ENCODE peak calls at places on chromosomes 7 and 10, in five cellular contexts. Y, L, H, B and Q are unnamed samples.

GRCh38 chr7:143487566-143487965 is 9.9 kb downstream of the TAS2R41 start:
- DNase-seq in Y (no peak), L (no peak), H (peak), B (no peak), Q (no peak)

GRCh38 chr7:19852192-19852591 is 78.8 kb upstream of the TMEM196 start:
- DNase-seq in Y (no peak), L (no peak), H (no peak), B (no peak), Q (no peak)

GRCh38 chr10:52318136-52318810 is 4.2 kb downstream of the DKK1 start:
- DNase-seq in Y (no peak), L (no peak), H (peak), B (no peak), Q (no peak)

GRCh38 chr10:28879875-28880381 is 202.6 kb downstream of the BAMBI start:
- DNase-seq in Y (no peak), L (no peak), H (peak), B (no peak), Q (no peak)

GRCh38 chr10:77504870-77505257 is 132.7 kb downstream of the KCNMA1 start:
- DNase-seq in Y (no peak), L (no peak), H (peak), B (peak), Q (no peak)

GRCh38 chr7:108016841-108017775 is 14.1 kb upstream of the LAMB1 start:
- DNase-seq in Y (no peak), L (no peak), H (no peak), B (no peak), Q (no peak)

GRCh38 chr7:126140858-126141491 is 1111.8 kb downstream of the GRM8 start:
- DNase-seq in Y (no peak), L (no peak), H (no peak), B (no peak), Q (no peak)

GRCh38 chr7:96949766-96950165 is 55.6 kb upstream of the DLX6 start:
- DNase-seq in Y (no peak), L (no peak), H (no peak), B (no peak), Q (no peak)

GRCh38 chr7:116802784-116803183 is 59.6 kb upstream of the CAPZA2 start:
- DNase-seq in Y (no peak), L (peak), H (peak), B (peak), Q (no peak)

GRCh38 chr7:50653116-50653854 is 88.1 kb upstream of the DDC start:
- DNase-seq in Y (no peak), L (no peak), H (peak), B (no peak), Q (peak)

GRCh38 chr10:24706479-24707118 is 17.1 kb downstream of the ARHGAP21 start:
- DNase-seq in Y (no peak), L (no peak), H (peak), B (peak), Q (no peak)

GRCh38 chr7:1086588-1087461 is 1.1 kb upstream of the GPER1 start:
- DNase-seq in Y (peak), L (peak), H (peak), B (peak), Q (peak)

GRCh38 chr7:107224858-107225257 is 56.1 kb downstream of the HBP1 start:
- DNase-seq in Y (no peak), L (no peak), H (no peak), B (no peak), Q (no peak)

GRCh38 chr10:12726971-12727831 is 274.3 kb downstream of the CCDC3 start:
- DNase-seq in Y (no peak), L (no peak), H (peak), B (no peak), Q (no peak)

GRCh38 chr7:8115547-8116402 is 146.2 kb downstream of the ICA1 start:
- DNase-seq in Y (no peak), L (no peak), H (no peak), B (no peak), Q (no peak)

GRCh38 chr7:109694122-109694521 is 1124.4 kb downstream of the DNAJB9 start:
- DNase-seq in Y (no peak), L (no peak), H (no peak), B (no peak), Q (no peak)
- H2BK12ac ChIP-seq in Y (no peak), L (no peak), H (no peak), B (no peak), Q (no peak)

GRCh38 chr10:102628451-102628911 is 15.8 kb upstream of the TRIM8 start:
- DNase-seq in Y (no peak), L (no peak), H (peak), B (peak), Q (no peak)
- H2BK5ac ChIP-seq in Y (no peak), L (peak), H (peak), B (peak), Q (peak)

DNA sequence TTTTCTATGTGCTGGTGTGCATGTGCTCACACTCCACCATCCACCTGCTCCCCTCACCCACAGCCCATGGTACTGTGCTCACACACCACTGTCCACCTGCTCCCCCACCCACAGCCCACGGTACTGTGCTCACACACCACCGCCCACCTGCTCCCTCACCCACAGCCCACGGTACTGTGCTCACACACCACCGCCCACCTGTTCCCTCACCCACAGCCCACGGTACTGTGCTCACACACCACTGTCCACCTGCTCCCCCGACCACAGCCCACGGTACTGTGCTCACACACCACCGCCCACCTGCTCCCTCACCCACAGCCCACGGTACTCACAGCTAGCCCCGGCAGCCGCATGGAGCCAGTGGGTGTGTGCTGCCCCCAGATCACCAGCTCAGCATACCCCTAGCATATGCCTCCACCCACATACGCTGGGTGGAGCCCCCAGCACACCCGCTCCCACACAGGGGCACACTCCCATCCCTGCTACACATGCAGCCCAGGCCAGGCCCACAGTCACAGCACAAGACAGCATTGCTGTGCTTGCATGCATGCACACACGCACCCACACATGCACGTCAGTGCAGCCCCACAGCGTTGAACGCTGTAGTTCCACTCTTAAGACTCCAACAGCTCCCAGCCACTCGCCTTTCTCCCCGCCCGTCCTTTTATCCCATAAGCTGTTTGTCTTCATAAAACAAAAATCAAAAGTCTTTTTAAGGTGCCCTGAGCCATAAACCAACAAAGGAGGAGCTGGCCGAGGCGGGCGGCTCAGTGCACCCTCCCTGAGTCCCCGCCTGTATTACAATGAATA is 62.1 kb downstream of the PAX2 start:
- DNase-seq in Y (no peak), L (no peak), H (no peak), B (no peak), Q (no peak)
- H2BK12ac ChIP-seq in Y (no peak), L (peak), H (no peak), B (no peak), Q (no peak)

GRCh38 chr10:114685456-114685855 is 27.4 kb upstream of the ABLIM1 start:
- DNase-seq in Y (no peak), L (no peak), H (peak), B (peak), Q (no peak)
- H2BK5ac ChIP-seq in Y (no peak), L (no peak), H (no peak), B (no peak), Q (no peak)

GRCh38 chr7:156840134-156840533 is 52.8 kb downstream of the LMBR1 start:
- DNase-seq in Y (no peak), L (no peak), H (no peak), B (no peak), Q (no peak)

GRCh38 chr7:156832195-156832877 is 60.6 kb downstream of the LMBR1 start:
- DNase-seq in Y (no peak), L (no peak), H (no peak), B (no peak), Q (no peak)

GRCh38 chr7:156833311-156833710 is 59.7 kb downstream of the LMBR1 start:
- DNase-seq in Y (no peak), L (no peak), H (no peak), B (no peak), Q (no peak)

GRCh38 chr7:156834462-156834861 is 58.5 kb downstream of the LMBR1 start:
- DNase-seq in Y (no peak), L (no peak), H (no peak), B (no peak), Q (no peak)

GRCh38 chr7:156836443-156836842 is 56.5 kb downstream of the LMBR1 start:
- DNase-seq in Y (no peak), L (no peak), H (peak), B (no peak), Q (no peak)
- H2BK12ac ChIP-seq in Y (no peak), L (no peak), H (no peak), B (no peak), Q (no peak)

GRCh38 chr10:63614371-63614891 is 93.2 kb downstream of the REEP3 start:
- DNase-seq in Y (no peak), L (no peak), H (peak), B (no peak), Q (no peak)
- H2BK5ac ChIP-seq in Y (no peak), L (no peak), H (no peak), B (no peak), Q (no peak)